ENCODE peak calls at places on chromosomes 5 and 9, in five cellular contexts. One of them, this sample, is unnamed.

GRCh38 chr5:171306785-171307591 is 2.1 kb upstream of the TLX3 start:
- DNase-seq in KG1: no peak
- DNase-seq in GM23248: no peak
- DNase-seq in EH: no peak
- DNase-seq in astrocyte: no peak
- DNase-seq in this sample: no peak

GRCh38 chr5:177472460-177473441 is 683 bp downstream of the DBN1 start:
- DNase-seq in KG1: no peak
- DNase-seq in GM23248: peak
- DNase-seq in EH: peak
- DNase-seq in astrocyte: no peak
- DNase-seq in this sample: no peak

GRCh38 chr5:179504600-179505396 is 45.6 kb upstream of the RUFY1 start:
- DNase-seq in KG1: no peak
- DNase-seq in GM23248: no peak
- DNase-seq in EH: no peak
- DNase-seq in astrocyte: no peak
- DNase-seq in this sample: no peak

GRCh38 chr9:132066057-132066456 is 13.6 kb downstream of the MED27 start:
- DNase-seq in KG1: no peak
- DNase-seq in GM23248: no peak
- DNase-seq in EH: no peak
- DNase-seq in astrocyte: no peak
- DNase-seq in this sample: no peak

GRCh38 chr9:109331353-109331752 is 10.5 kb upstream of the EPB41L4B start:
- DNase-seq in KG1: no peak
- DNase-seq in GM23248: peak
- DNase-seq in EH: no peak
- DNase-seq in astrocyte: no peak
- DNase-seq in this sample: no peak

GRCh38 chr5:120139039-120139438 is 325.1 kb upstream of the PRR16 start:
- DNase-seq in KG1: no peak
- DNase-seq in GM23248: peak
- DNase-seq in EH: peak
- DNase-seq in astrocyte: peak
- DNase-seq in this sample: peak

GRCh38 chr5:52776116-52776515 is 11.6 kb upstream of the ITGA1 start:
- DNase-seq in KG1: no peak
- DNase-seq in GM23248: no peak
- DNase-seq in EH: no peak
- DNase-seq in astrocyte: no peak
- DNase-seq in this sample: no peak

GRCh38 chr5:151825445-151825844 is 53.7 kb downstream of the G3BP1 start:
- DNase-seq in KG1: no peak
- DNase-seq in GM23248: peak
- DNase-seq in EH: peak
- DNase-seq in astrocyte: peak
- DNase-seq in this sample: peak

GRCh38 chr5:73544429-73545402 is 20.7 kb downstream of the ANKRA2 start:
- DNase-seq in KG1: no peak
- DNase-seq in GM23248: no peak
- DNase-seq in EH: no peak
- DNase-seq in astrocyte: no peak
- DNase-seq in this sample: no peak

GRCh38 chr5:79255786-79256557 is 20.0 kb downstream of the JMY start:
- DNase-seq in KG1: no peak
- DNase-seq in GM23248: peak
- DNase-seq in EH: peak
- DNase-seq in astrocyte: peak
- DNase-seq in this sample: no peak

GRCh38 chr9:14415947-14416346 is 102.0 kb upstream of the NFIB start:
- DNase-seq in KG1: no peak
- DNase-seq in GM23248: peak
- DNase-seq in EH: peak
- DNase-seq in astrocyte: peak
- DNase-seq in this sample: no peak

GRCh38 chr5:178236685-178237084 is 4.1 kb upstream of the PHYKPL start:
- DNase-seq in KG1: no peak
- DNase-seq in GM23248: no peak
- DNase-seq in EH: no peak
- DNase-seq in astrocyte: no peak
- DNase-seq in this sample: no peak

GRCh38 chr9:114082017-114082735 is 4.1 kb upstream of the AMBP start:
- DNase-seq in KG1: peak
- DNase-seq in GM23248: peak
- DNase-seq in EH: peak
- DNase-seq in astrocyte: peak
- DNase-seq in this sample: peak

GRCh38 chr5:167845952-167846351 is 445.5 kb upstream of the WWC1 start:
- DNase-seq in KG1: no peak
- DNase-seq in GM23248: no peak
- DNase-seq in EH: no peak
- DNase-seq in astrocyte: no peak
- DNase-seq in this sample: no peak

GRCh38 chr9:98087420-98088354 is 31.2 kb downstream of the NANS start:
- DNase-seq in KG1: no peak
- DNase-seq in GM23248: peak
- DNase-seq in EH: peak
- DNase-seq in astrocyte: peak
- DNase-seq in this sample: no peak

GRCh38 chr9:95459218-95459617 is 57.6 kb downstream of the PTCH1 start:
- DNase-seq in KG1: no peak
- DNase-seq in GM23248: no peak
- DNase-seq in EH: no peak
- DNase-seq in astrocyte: no peak
- DNase-seq in this sample: no peak

GRCh38 chr5:55694152-55694830 is 17.8 kb downstream of the SLC38A9 start:
- DNase-seq in KG1: no peak
- DNase-seq in GM23248: peak
- DNase-seq in EH: peak
- DNase-seq in astrocyte: no peak
- DNase-seq in this sample: no peak

GRCh38 chr9:136942112-136942880 is 2.2 kb downstream of the FBXW5 start:
- DNase-seq in KG1: no peak
- DNase-seq in GM23248: no peak
- DNase-seq in EH: no peak
- DNase-seq in astrocyte: no peak
- DNase-seq in this sample: no peak

GRCh38 chr9:133770076-133770777 is 32.1 kb upstream of the SARDH start:
- DNase-seq in KG1: no peak
- DNase-seq in GM23248: no peak
- DNase-seq in EH: no peak
- DNase-seq in astrocyte: no peak
- DNase-seq in this sample: no peak

GRCh38 chr5:120599576-120599975 is 135.5 kb downstream of the PRR16 start:
- DNase-seq in KG1: no peak
- DNase-seq in GM23248: peak
- DNase-seq in EH: peak
- DNase-seq in astrocyte: peak
- DNase-seq in this sample: no peak

GRCh38 chr5:154191467-154192261 is 1.1 kb downstream of the GALNT10 start:
- DNase-seq in KG1: no peak
- DNase-seq in GM23248: peak
- DNase-seq in EH: peak
- DNase-seq in astrocyte: peak
- DNase-seq in this sample: no peak

GRCh38 chr5:157324237-157324636 is 58.3 kb downstream of the CYFIP2 start:
- DNase-seq in KG1: no peak
- DNase-seq in GM23248: no peak
- DNase-seq in EH: peak
- DNase-seq in astrocyte: no peak
- DNase-seq in this sample: no peak

This sample was measured in HL-60.